ENCODE peak calls at places on chromosome 12, in seven cellular contexts. H, C, R, M, D, E and I are unnamed samples.

GRCh38 chr12:104910196-104910840 is 47.8 kb downstream of the SLC41A2 start:
- DNase-seq in C (no peak), D (no peak), H (no peak), M (peak), R (no peak), E (no peak), I (no peak)

GRCh38 chr12:51905507-51906438 is 1.5 kb upstream of the ACVRL1 start:
- DNase-seq in C (no peak), M (peak), H (peak), D (peak), E (no peak), R (peak), I (no peak)

GRCh38 chr12:108826115-108826806 is 31.1 kb downstream of the SSH1 start:
- DNase-seq in E (no peak), R (no peak), D (peak), C (no peak), M (peak), H (peak), I (no peak)

GRCh38 chr12:9951026-9951652 is 19.0 kb upstream of the CLEC2A start:
- DNase-seq in H (no peak), R (no peak), E (no peak), D (no peak), M (no peak), C (no peak), I (no peak)

GRCh38 chr12:4421590-4422031 is 24.0 kb downstream of the FGF6 start:
- DNase-seq in D (no peak), M (peak), H (no peak), C (peak), R (no peak), E (peak), I (no peak)

GRCh38 chr12:104669851-104670337 is 213.1 kb downstream of the CHST11 start:
- DNase-seq in E (no peak), D (peak), R (peak), H (peak), M (peak), C (no peak), I (no peak)

GRCh38 chr12:91574391-91574790 is 391.8 kb upstream of the DCN start:
- DNase-seq in E (no peak), C (no peak), M (peak), D (no peak), R (no peak), H (no peak), I (no peak)

GRCh38 chr12:12985817-12986408 is 14.2 kb downstream of the HEBP1 start:
- DNase-seq in C (peak), E (no peak), H (no peak), M (peak), R (no peak), D (no peak), I (no peak)

GRCh38 chr12:92505373-92506340 is 197.1 kb upstream of the PLEKHG7 start:
- DNase-seq in E (peak), D (peak), H (peak), C (no peak), M (peak), R (peak), I (no peak)

GRCh38 chr12:5548152-5548933 is 116.4 kb downstream of the NTF3 start:
- DNase-seq in H (no peak), R (no peak), M (no peak), D (no peak), E (no peak), C (no peak), I (no peak)

GRCh38 chr12:89067436-89067835 is 284.9 kb downstream of the DUSP6 start:
- DNase-seq in H (no peak), R (no peak), D (no peak), M (peak), E (no peak), C (no peak), I (no peak)

GRCh38 chr12:65308601-65309071 is 30.2 kb downstream of the MSRB3 start:
- DNase-seq in H (no peak), M (peak), D (peak), E (no peak), C (no peak), R (no peak), I (no peak)

GRCh38 chr12:68349921-68350606 is 17.9 kb upstream of the MDM1 start:
- DNase-seq in E (no peak), C (no peak), H (no peak), D (no peak), M (no peak), R (no peak), I (no peak)

GRCh38 chr12:92021665-92022033 is 124.0 kb downstream of the BTG1 start:
- DNase-seq in C (no peak), M (no peak), H (no peak), R (no peak), E (peak), D (no peak), I (no peak)

GRCh38 chr12:29552324-29552927 is 54.9 kb upstream of the OVCH1 start:
- DNase-seq in C (peak), E (peak), M (peak), D (peak), R (peak), H (peak), I (peak)

GRCh38 chr12:20450591-20450990 is 82.3 kb downstream of the PDE3A start:
- DNase-seq in H (no peak), M (peak), C (no peak), E (no peak), D (no peak), R (no peak), I (no peak)

GRCh38 chr12:39296496-39296895 is 146.4 kb downstream of the KIF21A start:
- DNase-seq in H (no peak), D (no peak), M (no peak), E (no peak), R (no peak), C (no peak), I (no peak)

GRCh38 chr12:29698756-29699155 is 85.0 kb downstream of the TMTC1 start:
- DNase-seq in E (no peak), C (no peak), D (no peak), R (no peak), H (no peak), M (peak), I (no peak)

GRCh38 chr12:68612675-68613074 is 2.0 kb downstream of the RAP1B start:
- DNase-seq in D (no peak), M (no peak), R (no peak), E (no peak), C (no peak), H (no peak), I (no peak)

GRCh38 chr12:93865751-93866150 is 188.6 kb downstream of the CRADD start:
- DNase-seq in H (no peak), E (no peak), R (no peak), D (no peak), C (no peak), M (no peak), I (no peak)

GRCh38 chr12:51156366-51156765 is 16.6 kb downstream of the TFCP2 start:
- DNase-seq in D (no peak), R (no peak), E (no peak), C (no peak), H (no peak), M (no peak), I (no peak)

GRCh38 chr12:55188974-55189556 is 31.8 kb upstream of the OR10A7 start:
- DNase-seq in E (peak), M (peak), H (no peak), C (peak), R (no peak), D (no peak), I (no peak)
- TF ChIP-seq CTCF in E (peak), M (peak), H (peak), C (peak), R (peak), D (peak), I (peak)

GRCh38 chr12:6960291-6961277 is 9.4 kb downstream of the PTPN6 start:
- DNase-seq in D (no peak), C (no peak), E (no peak), H (peak), R (no peak), M (peak), I (no peak)
- TF ChIP-seq CTCF in D (peak), C (peak), E (no peak), H (no peak), R (no peak), M (peak), I (no peak)

GRCh38 chr12:27460471-27460978 is 14.0 kb downstream of the SMCO2 start:
- DNase-seq in H (no peak), C (no peak), R (no peak), M (peak), E (no peak), D (no peak), I (no peak)

GRCh38 chr12:27467641-27468040 is 21.1 kb downstream of the SMCO2 start:
- DNase-seq in C (no peak), M (no peak), E (no peak), H (no peak), D (no peak), R (no peak), I (no peak)

GRCh38 chr12:27462851-27463250 is 16.3 kb downstream of the SMCO2 start:
- DNase-seq in H (peak), R (no peak), C (no peak), M (peak), D (peak), E (no peak), I (no peak)

GRCh38 chr12:27462151-27462694 is 15.7 kb downstream of the SMCO2 start:
- DNase-seq in R (no peak), E (no peak), D (peak), M (peak), C (no peak), H (no peak), I (no peak)

DNA sequence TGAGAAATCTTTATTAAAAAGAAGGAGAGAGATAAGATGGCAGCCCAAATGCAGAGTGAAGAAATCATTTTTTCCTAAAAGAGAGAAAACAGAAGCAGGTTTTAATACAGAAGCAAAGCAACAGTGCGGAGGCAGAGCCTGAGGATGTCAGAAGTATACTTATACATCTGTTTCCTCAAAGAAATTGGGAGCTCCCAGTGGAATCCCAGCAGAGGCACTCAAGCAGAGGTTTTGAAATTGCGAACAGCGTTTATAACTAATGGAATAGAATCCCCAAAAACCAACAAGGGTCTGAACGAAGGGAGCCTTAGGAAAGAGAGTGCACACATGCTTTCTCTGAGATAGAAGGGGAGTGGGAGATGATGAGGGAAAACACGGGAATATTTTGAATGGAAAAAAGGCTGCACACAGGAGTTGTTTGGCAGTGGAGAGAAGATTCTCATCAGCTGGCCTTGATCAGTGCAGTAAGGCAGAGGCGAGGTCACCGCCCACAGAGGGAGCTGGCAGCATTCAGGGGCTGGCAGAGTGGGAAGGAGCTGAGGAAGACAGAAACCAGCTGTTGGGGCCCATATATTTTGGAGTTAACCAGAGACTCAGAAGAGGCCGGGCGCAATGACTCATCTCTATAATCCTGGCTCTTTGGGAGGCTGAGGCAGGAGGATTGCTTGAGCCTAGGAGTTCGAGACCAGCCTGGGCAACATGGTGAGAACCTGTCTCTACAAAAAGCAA is 17.5 kb downstream of the SMCO2 start:
- DNase-seq in M (peak), R (no peak), D (peak), E (no peak), H (peak), C (no peak), I (no peak)
- TF ChIP-seq CTCF in M (no peak), R (no peak), D (no peak), E (no peak), H (no peak), C (no peak), I (no peak)

DNA sequence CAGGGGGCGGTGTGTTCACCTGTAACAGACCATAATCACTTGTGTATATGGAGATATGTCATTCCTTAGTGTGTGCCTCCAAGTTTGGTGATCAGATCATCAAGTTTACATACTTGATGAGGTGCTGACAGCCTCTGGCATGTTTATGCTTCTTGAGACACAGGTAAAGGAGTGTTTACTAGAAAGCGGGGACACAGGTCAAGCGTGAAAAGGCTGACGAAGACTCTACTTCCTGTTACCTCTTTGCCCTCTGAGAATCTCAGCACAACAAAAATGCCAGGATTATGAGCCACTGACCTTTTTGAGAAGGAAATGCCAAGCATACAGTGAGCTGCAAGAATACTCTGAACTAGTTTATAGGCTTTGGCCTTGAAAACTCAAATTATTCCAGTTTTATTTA is 29.6 kb downstream of the PRDM4 start:
- DNase-seq in D (no peak), H (no peak), M (no peak), E (no peak), R (no peak), C (no peak), I (no peak)
- TF ChIP-seq CTCF in D (no peak), H (no peak), M (no peak), E (no peak), R (no peak), C (no peak), I (no peak)

DNA sequence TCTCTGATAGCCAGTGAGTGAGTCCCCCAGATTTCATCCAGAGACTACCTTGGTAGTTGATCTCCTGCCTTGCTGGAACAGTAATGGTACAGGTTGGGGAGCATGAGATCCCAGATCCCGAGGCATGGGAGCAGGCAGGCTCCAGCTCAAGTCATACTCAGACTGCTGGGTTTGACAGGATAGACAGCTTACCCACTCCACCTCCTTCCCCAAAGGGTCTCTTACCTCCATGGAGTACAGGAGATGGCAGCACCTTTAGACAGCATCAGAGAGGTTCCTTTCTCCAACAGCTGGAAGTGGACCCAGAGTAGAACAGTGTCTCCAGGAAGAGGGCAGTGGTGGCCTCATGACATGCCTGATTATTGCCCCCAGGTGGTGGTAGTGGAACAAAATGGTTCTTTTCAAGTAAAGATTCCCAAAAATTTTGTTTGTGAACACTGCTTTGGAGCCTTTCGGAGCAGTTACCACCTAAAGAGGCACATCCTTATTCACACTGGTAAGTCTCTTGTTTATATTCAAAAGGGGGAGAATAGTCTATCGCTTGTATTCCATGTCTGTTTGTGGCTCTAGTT is 4.9 kb upstream of the CSAD start:
- DNase-seq in D (no peak), E (no peak), C (no peak), M (no peak), H (no peak), R (no peak), I (no peak)
- TF ChIP-seq CTCF in D (no peak), E (no peak), C (peak), M (peak), H (no peak), R (no peak), I (no peak)

GRCh38 chr12:112551681-112552080 is 132.9 kb downstream of the PTPN11 start:
- DNase-seq in R (no peak), D (no peak), M (no peak), E (no peak), C (no peak), H (no peak), I (no peak)

GRCh38 chr12:112559784-112560183 is 141.0 kb downstream of the PTPN11 start:
- DNase-seq in M (no peak), D (no peak), E (no peak), C (no peak), R (no peak), H (no peak), I (no peak)

GRCh38 chr12:112557954-112558630 is 139.3 kb downstream of the PTPN11 start:
- DNase-seq in H (no peak), D (no peak), E (no peak), C (no peak), M (no peak), R (no peak), I (no peak)

DNA sequence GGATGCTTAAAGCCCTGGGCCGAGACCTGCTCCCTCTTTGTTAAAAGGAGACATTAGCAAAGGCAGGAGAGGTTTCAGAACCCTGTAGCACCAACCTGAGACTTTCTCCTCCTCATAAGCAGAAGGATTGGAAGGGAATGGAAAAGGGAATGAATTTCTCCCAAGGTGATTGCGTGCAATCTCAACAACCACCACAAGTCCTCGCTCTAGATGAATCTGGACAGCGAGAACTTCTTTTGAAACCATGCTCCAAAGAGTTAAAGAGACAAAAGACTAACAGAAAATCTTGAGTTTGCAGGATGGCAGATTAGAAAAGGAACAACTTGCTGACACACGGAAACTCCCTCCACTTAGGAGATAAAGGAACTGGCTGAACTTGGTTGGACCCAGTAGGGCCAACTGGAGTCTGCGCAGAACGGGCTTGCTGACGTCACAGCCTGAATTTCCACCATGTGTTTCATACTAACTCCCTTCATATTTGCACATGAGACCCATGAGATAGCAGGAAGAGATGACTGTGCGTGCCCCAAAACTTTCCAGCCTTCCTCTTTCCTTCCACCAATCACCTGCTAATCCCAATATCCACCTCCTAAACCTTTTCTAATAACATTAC is 137.0 kb downstream of the PTPN11 start:
- DNase-seq in H (no peak), E (no peak), M (no peak), R (no peak), C (no peak), D (no peak), I (no peak)
- TF ChIP-seq CTCF in H (no peak), E (no peak), M (no peak), R (no peak), C (no peak), D (no peak), I (peak)

GRCh38 chr12:3034067-3034750 is 43.0 kb upstream of the TSPAN9 start:
- DNase-seq in M (peak), H (peak), D (peak), C (peak), R (peak), E (peak), I (peak)
- TF ChIP-seq CTCF in M (peak), H (peak), D (peak), C (peak), R (peak), E (peak), I (peak)

GRCh38 chr12:121894633-121895032 is 6.0 kb downstream of the PSMD9 start:
- DNase-seq in C (peak), R (no peak), M (peak), E (no peak), D (peak), H (no peak), I (no peak)
- TF ChIP-seq CTCF in C (peak), R (no peak), M (peak), E (peak), D (peak), H (peak), I (no peak)